ENCODE peak calls at places on chromosomes 3 and 15, in ten cellular contexts. X is B cell, I is right lobe of liver, Y is omental fat pad, D is lower leg skin, O is GM12865, K is lung, Q is fibroblast of lung, H is thoracic aorta, V is endodermal cell. S is an unnamed sample.

GRCh38 chr3:181025204-181025603 is 35.7 kb upstream of the DNAJC19 start:
- DNase-seq in H (no peak), Y (no peak), Q (no peak), V (no peak), X (no peak), I (no peak), D (no peak), K (no peak), O (no peak), S (no peak)

GRCh38 chr15:76312540-76313174 is 1.4 kb upstream of the ETFA start:
- DNase-seq in I (peak; percentile 56), H (no peak), V (no peak), D (no peak), Q (no peak), Y (no peak), O (no peak), K (no peak), X (no peak), S (no peak)

GRCh38 chr3:170909129-170909903 is 879 bp upstream of the EIF5A2 start:
- DNase-seq in H (no peak), V (no peak), K (no peak), O (no peak), Y (no peak), D (peak; percentile 85), Q (peak; percentile 88), I (no peak), X (no peak), S (no peak)

GRCh38 chr3:12249519-12249918 is 39.4 kb upstream of the PPARG start:
- DNase-seq in Y (no peak), O (no peak), V (no peak), H (no peak), K (no peak), X (no peak), D (no peak), I (no peak), Q (no peak), S (no peak)

GRCh38 chr3:101849714-101850326 is 506 bp downstream of the NFKBIZ start:
- DNase-seq in V (peak; percentile 82), X (peak; percentile 77), K (peak; percentile 43), H (no peak), O (peak; percentile 66), Q (no peak), I (peak; percentile 66), Y (no peak), D (peak; percentile 90), S (no peak)

GRCh38 chr3:136842294-136842693 is 19.7 kb upstream of the NCK1 start:
- DNase-seq in O (no peak), K (no peak), D (no peak), Y (no peak), V (no peak), H (no peak), X (no peak), Q (no peak), I (no peak), S (no peak)

GRCh38 chr15:73744293-73744692 is 8.9 kb downstream of the INSYN1 start:
- DNase-seq in D (no peak), Y (no peak), Q (no peak), O (no peak), I (no peak), H (no peak), V (peak; percentile 82), K (no peak), X (no peak), S (no peak)

GRCh38 chr3:198032445-198032936 is 72.5 kb downstream of the LMLN start:
- DNase-seq in Q (peak; percentile 2), X (no peak), Y (no peak), D (no peak), V (no peak), I (no peak), H (no peak), K (no peak), O (no peak), S (no peak)

GRCh38 chr3:62048577-62048976 is 324.8 kb downstream of the FEZF2 start:
- DNase-seq in Q (no peak), O (no peak), Y (no peak), V (no peak), K (no peak), D (no peak), X (no peak), H (no peak), I (no peak), S (no peak)

GRCh38 chr3:62049033-62049432 is 324.3 kb downstream of the FEZF2 start:
- DNase-seq in O (no peak), D (no peak), Y (no peak), K (no peak), I (no peak), V (no peak), Q (no peak), X (no peak), H (no peak), S (no peak)

GRCh38 chr3:62056603-62057002 is 316.7 kb downstream of the FEZF2 start:
- DNase-seq in Y (no peak), O (no peak), V (no peak), H (no peak), X (no peak), I (no peak), D (no peak), K (no peak), Q (no peak), S (no peak)

GRCh38 chr3:62052331-62052730 is 321.0 kb downstream of the FEZF2 start:
- DNase-seq in O (no peak), D (no peak), Q (no peak), I (no peak), Y (no peak), X (no peak), V (no peak), H (no peak), K (no peak), S (no peak)

GRCh38 chr3:62051506-62051905 is 321.8 kb downstream of the FEZF2 start:
- DNase-seq in V (peak; percentile 78), H (no peak), X (no peak), K (no peak), Y (no peak), O (no peak), Q (peak; percentile 51), D (no peak), I (no peak), S (no peak)
- TF ChIP-seq CTCF in V (peak; percentile 76), H (no peak), X (no peak), K (no peak), Y (no peak), O (no peak), Q (peak; percentile 12), D (no peak), I (peak; percentile 23), S (no peak)

GRCh38 chr15:94081829-94082228 is 149.5 kb upstream of the MCTP2 start:
- DNase-seq in Y (no peak), V (no peak), D (no peak), I (no peak), H (no peak), O (no peak), Q (no peak), K (no peak), X (no peak), S (no peak)

GRCh38 chr15:94080989-94081605 is 150.3 kb upstream of the MCTP2 start:
- DNase-seq in Q (no peak), I (no peak), V (no peak), D (no peak), H (no peak), X (no peak), Y (no peak), O (no peak), K (no peak), S (no peak)

GRCh38 chr15:94086360-94086759 is 145.0 kb upstream of the MCTP2 start:
- DNase-seq in I (no peak), D (no peak), V (no peak), Q (peak; percentile 29), H (no peak), O (no peak), K (no peak), Y (no peak), X (no peak), S (no peak)

GRCh38 chr15:94080416-94080815 is 150.9 kb upstream of the MCTP2 start:
- DNase-seq in V (peak; percentile 73), K (no peak), O (peak; percentile 5), D (no peak), H (no peak), Q (peak; percentile 77), Y (no peak), I (no peak), X (no peak), S (no peak)

GRCh38 chr15:94083467-94083991 is 147.8 kb upstream of the MCTP2 start:
- DNase-seq in H (no peak), X (no peak), D (no peak), Y (no peak), O (no peak), V (no peak), Q (peak; percentile 35), I (no peak), K (no peak), S (no peak)
- TF ChIP-seq CTCF in H (no peak), X (no peak), D (no peak), Y (no peak), O (no peak), V (no peak), Q (no peak), I (no peak), K (no peak), S (no peak)

GRCh38 chr3:50211930-50212329 is 6.9 kb downstream of the SLC38A3 start:
- DNase-seq in H (no peak), K (no peak), O (no peak), D (no peak), V (no peak), Y (no peak), I (no peak), X (no peak), Q (no peak), S (no peak)

GRCh38 chr3:50213383-50213782 is 8.3 kb downstream of the SLC38A3 start:
- DNase-seq in X (no peak), H (no peak), V (no peak), Y (no peak), K (no peak), I (no peak), O (no peak), D (no peak), Q (no peak), S (no peak)

GRCh38 chr3:50212971-50213370 is 7.9 kb downstream of the SLC38A3 start:
- DNase-seq in Y (no peak), K (no peak), D (no peak), H (no peak), V (no peak), X (no peak), O (no peak), Q (no peak), I (no peak), S (no peak)

GRCh38 chr3:50210510-50211367 is 5.7 kb downstream of the SLC38A3 start:
- DNase-seq in H (no peak), O (no peak), Y (no peak), I (peak; percentile 93), X (no peak), D (no peak), V (no peak), Q (no peak), K (no peak), S (no peak)

DNA sequence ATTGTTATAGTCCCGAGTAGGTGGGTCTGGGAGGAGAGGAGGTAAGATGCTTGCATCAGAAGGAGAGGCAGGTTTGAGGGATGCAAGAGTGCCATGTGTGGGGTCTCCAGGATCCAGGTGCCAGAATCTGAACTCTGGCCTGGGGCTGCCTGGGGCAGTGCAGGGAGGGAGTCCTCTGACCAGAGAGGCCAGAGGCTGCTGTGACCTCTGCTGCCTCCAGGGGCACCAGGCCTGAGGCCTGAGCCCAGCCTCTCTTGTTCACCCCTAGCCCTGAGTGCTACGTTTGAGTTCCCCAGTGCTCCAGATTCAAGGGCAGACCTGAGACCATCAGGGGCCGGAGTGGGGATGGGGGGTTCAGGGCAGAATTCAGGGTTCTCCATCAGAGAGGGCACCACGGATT is 7.4 kb downstream of the SLC38A3 start:
- DNase-seq in I (no peak), X (no peak), Y (no peak), Q (no peak), H (no peak), O (no peak), D (no peak), V (peak; percentile 79), K (no peak), S (no peak)
- TF ChIP-seq CTCF in I (no peak), X (no peak), Y (no peak), Q (no peak), H (no peak), O (peak; percentile 19), D (no peak), V (peak; percentile 68), K (no peak), S (no peak)

GRCh38 chr3:63909431-63909830 is 2.8 kb downstream of the SCAANT1 start:
- DNase-seq in O (no peak), V (no peak), K (no peak), H (no peak), Q (peak; percentile 69), D (no peak), I (no peak), Y (no peak), X (no peak), S (no peak)

GRCh38 chr3:63905731-63906620 is 6.2 kb downstream of the SCAANT1 start:
- DNase-seq in H (no peak), D (no peak), O (no peak), Y (no peak), Q (no peak), K (no peak), I (no peak), V (no peak), X (no peak), S (no peak)

GRCh38 chr3:63910873-63911272 is 1.3 kb downstream of the SCAANT1 start:
- DNase-seq in I (no peak), K (no peak), X (peak; percentile 36), Y (no peak), D (no peak), Q (peak; percentile 20), H (no peak), V (no peak), O (peak; percentile 56), S (no peak)

GRCh38 chr3:63908776-63909175 is 3.4 kb downstream of the SCAANT1 start:
- DNase-seq in D (no peak), H (no peak), K (no peak), Y (no peak), V (no peak), I (no peak), X (no peak), O (no peak), Q (no peak), S (no peak)

DNA sequence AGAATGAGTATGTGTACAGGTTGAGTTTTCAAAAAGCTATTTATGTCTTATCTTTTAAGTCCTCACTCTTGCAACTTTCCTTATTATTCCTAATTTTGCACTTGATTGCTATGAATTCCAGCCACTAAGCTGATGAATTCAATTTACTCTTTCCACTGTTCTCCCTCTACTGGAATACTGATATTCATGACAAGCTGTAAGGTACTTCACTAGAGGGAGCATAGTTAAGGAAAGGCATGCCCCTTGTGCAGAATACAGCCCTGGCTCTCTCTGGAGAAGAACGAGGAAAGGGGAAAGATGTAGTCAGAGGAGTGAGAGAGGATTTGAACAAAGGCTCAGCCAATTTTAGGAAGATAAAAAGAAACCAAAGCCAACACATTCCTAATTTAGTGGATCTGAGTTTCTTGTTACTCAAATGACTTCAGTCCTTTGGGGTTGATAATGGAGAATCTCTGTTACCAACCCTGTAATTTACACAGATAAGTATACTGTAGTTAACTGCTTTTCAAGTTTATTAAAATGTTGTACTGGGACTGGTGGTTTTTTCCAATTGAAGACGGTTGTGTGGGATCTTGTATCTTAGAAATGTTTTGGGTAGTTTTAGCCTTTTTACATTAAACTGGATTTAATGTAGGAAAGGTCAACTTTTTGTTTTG is 4.0 kb downstream of the SCAANT1 start:
- DNase-seq in D (no peak), Y (no peak), X (no peak), K (no peak), O (no peak), V (no peak), Q (peak; percentile 58), H (no peak), I (no peak), S (no peak)
- TF ChIP-seq CTCF in D (no peak), Y (no peak), X (no peak), K (no peak), O (no peak), V (peak; percentile 63), Q (peak; percentile 22), H (no peak), I (no peak), S (no peak)